ENCODE peak calls at places on chromosomes 1 and 21, in seven cellular contexts. A is CD4-positive, alpha-beta T cell; S is thoracic aorta; P is effector memory CD8-positive, alpha-beta T cell; U is naive thymus-derived CD8-positive, alpha-beta T cell; R is right lobe of liver; C is activated CD8-positive, alpha-beta T cell treated with anti-CD3 and anti-CD28 coated beads for 36 hours. V is an unnamed sample.
A peak's percentile ranks its signal among the peaks of the same experiment; 100 is the strongest.

GRCh38 chr21:42496839-42497202 is 797 bp upstream of the RSPH1 start:
- ATAC-seq in U (peak; percentile 1), S (no peak), A (no peak), R (peak; percentile 1), C (no peak), P (no peak), V (no peak)

GRCh38 chr1:100622037-100622436 is 84.1 kb downstream of the GPR88 start:
- ATAC-seq in C (peak; percentile 84), S (no peak), R (no peak), U (no peak), A (no peak), P (no peak), V (peak; percentile 20)

GRCh38 chr1:26781206-26781825 is 6.4 kb upstream of the PIGV start:
- ATAC-seq in U (no peak), C (peak; percentile 28), A (no peak), S (no peak), P (peak; percentile 79), R (peak; percentile 24), V (peak; percentile 35)

GRCh38 chr1:215888159-215888558 is 321.1 kb downstream of the KCTD3 start:
- ATAC-seq in S (no peak), A (no peak), R (peak; percentile 53), P (no peak), U (no peak), C (no peak), V (no peak)

GRCh38 chr1:91148641-91149069 is 126.8 kb upstream of the ZNF644 start:
- ATAC-seq in S (no peak), A (no peak), R (peak; percentile 60), P (no peak), U (no peak), C (no peak), V (no peak)

GRCh38 chr1:203630697-203631096 is 4.1 kb downstream of the ATP2B4 start:
- ATAC-seq in A (no peak), C (no peak), S (no peak), P (no peak), U (no peak), R (peak; percentile 40), V (no peak)

GRCh38 chr21:29634410-29634809 is 305.4 kb downstream of the GRIK1 start:
- ATAC-seq in S (no peak), U (no peak), A (no peak), R (no peak), C (no peak), P (no peak), V (no peak)

GRCh38 chr1:42450081-42450480 is 5.7 kb downstream of the ZMYND12 start:
- ATAC-seq in R (no peak), S (no peak), A (no peak), C (peak; percentile 51), P (no peak), U (no peak), V (peak; percentile 33)

GRCh38 chr1:10514490-10515235 is 39.9 kb downstream of the PEX14 start:
- ATAC-seq in C (no peak), R (no peak), S (no peak), U (no peak), P (no peak), A (no peak), V (no peak)

GRCh38 chr1:117033149-117033548 is 27.0 kb upstream of the TTF2 start:
- ATAC-seq in A (no peak), R (no peak), P (no peak), U (no peak), C (no peak), S (no peak), V (no peak)

GRCh38 chr1:93964096-93964776 is 55.0 kb upstream of the GCLM start:
- ATAC-seq in C (no peak), S (no peak), U (no peak), R (peak; percentile 36), A (no peak), P (no peak), V (no peak)

GRCh38 chr1:116724765-116725375 is 29.4 kb upstream of the CD2 start:
- ATAC-seq in P (peak; percentile 73), R (peak; percentile 69), U (peak; percentile 80), C (peak; percentile 84), A (no peak), S (no peak), V (peak; percentile 60)

GRCh38 chr21:37367301-37367757 is 756 bp downstream of the DYRK1A start:
- ATAC-seq in C (no peak), A (no peak), P (no peak), R (no peak), S (no peak), U (peak; percentile 3), V (no peak)

GRCh38 chr1:107450899-107451664 is 310.2 kb downstream of the NTNG1 start:
- ATAC-seq in U (peak; percentile 30), C (no peak), R (no peak), P (peak; percentile 27), A (no peak), S (no peak), V (peak; percentile 33)

GRCh38 chr1:205749826-205750682 is at the start of gene NUCKS1:
- ATAC-seq in S (peak; percentile 97), C (peak; percentile 79), P (peak; percentile 74), A (peak; percentile 79), R (peak; percentile 78), U (peak; percentile 83), V (peak; percentile 87)

GRCh38 chr1:200427744-200428143 is 17.9 kb upstream of the ZNF281 start:
- ATAC-seq in C (no peak), A (no peak), S (no peak), P (no peak), U (no peak), R (no peak), V (no peak)

GRCh38 chr1:58782308-58783089 is 1.3 kb downstream of the JUN start:
- ATAC-seq in R (peak; percentile 12), A (no peak), P (no peak), U (no peak), C (no peak), S (no peak), V (no peak)

GRCh38 chr1:52906135-52906603 is 15.4 kb downstream of the ECHDC2 start:
- ATAC-seq in A (no peak), R (peak; percentile 88), P (no peak), U (no peak), C (no peak), S (no peak), V (no peak)

GRCh38 chr1:45306905-45307304 is 19.8 kb upstream of the HPDL start:
- ATAC-seq in P (no peak), A (no peak), R (no peak), C (no peak), S (no peak), U (no peak), V (no peak)

GRCh38 chr1:201450721-201451291 is 18.2 kb downstream of the PHLDA3 start:
- ATAC-seq in R (peak; percentile 62), S (no peak), U (no peak), C (no peak), P (no peak), A (no peak), V (no peak)

GRCh38 chr21:36664678-36665022 is 34.3 kb upstream of the SIM2 start:
- ATAC-seq in C (no peak), S (no peak), A (no peak), U (no peak), R (peak; percentile 58), P (no peak), V (no peak)

GRCh38 chr1:71228236-71228635 is 147.4 kb upstream of the ZRANB2 start:
- ATAC-seq in U (no peak), C (no peak), R (no peak), P (no peak), A (no peak), S (no peak), V (no peak)

GRCh38 chr1:210715072-210715471 is 386.4 kb downstream of the HHAT start:
- ATAC-seq in P (no peak), A (no peak), U (no peak), S (no peak), C (no peak), R (no peak), V (no peak)

GRCh38 chr1:55309053-55309452 is 93.9 kb upstream of the USP24 start:
- ATAC-seq in P (no peak), A (no peak), S (no peak), R (no peak), U (no peak), C (no peak), V (no peak)